ENCODE peak calls at places on chromosomes 11 and 22, in eight cellular contexts. V, K, D, Z, G, B, W and M are unnamed samples.

GRCh38 chr22:35970601-35971417 is 57.8 kb downstream of the RBFOX2 start:
- DNase-seq in V (no peak), K (no peak), D (no peak), Z (no peak), G (no peak), B (no peak), W (no peak), M (no peak)

GRCh38 chr11:63445720-63446119 is 45.2 kb downstream of the PLAAT5 start:
- DNase-seq in V (no peak), K (peak), D (no peak), Z (no peak), G (no peak), B (no peak), W (no peak), M (no peak)

GRCh38 chr11:12915093-12915492 is 94.0 kb upstream of the RASSF10 start:
- DNase-seq in V (no peak), K (no peak), D (no peak), Z (no peak), G (no peak), B (no peak), W (no peak), M (no peak)

GRCh38 chr22:32880906-32881596 is 79.5 kb downstream of the TIMP3 start:
- DNase-seq in V (no peak), K (peak), D (peak), Z (no peak), G (no peak), B (peak), W (no peak), M (no peak)

GRCh38 chr22:49971232-49972162 is 10.9 kb downstream of the PIM3 start:
- DNase-seq in V (peak), K (no peak), D (peak), Z (peak), G (no peak), B (peak), W (no peak), M (no peak)

GRCh38 chr11:85809881-85810280 is 1.1 kb downstream of the SYTL2 start:
- DNase-seq in V (peak), K (no peak), D (no peak), Z (no peak), G (no peak), B (peak), W (peak), M (no peak)

GRCh38 chr11:13338437-13339069 is 61.0 kb downstream of the BMAL1 start:
- DNase-seq in V (no peak), K (peak), D (peak), Z (peak), G (no peak), B (no peak), W (no peak), M (no peak)

GRCh38 chr11:47464479-47464878 is 15.5 kb upstream of the RAPSN start:
- DNase-seq in V (peak), K (peak), D (no peak), Z (no peak), G (no peak), B (no peak), W (no peak), M (no peak)

GRCh38 chr11:74272276-74272675 is 39.2 kb downstream of the P4HA3 start:
- DNase-seq in V (no peak), K (no peak), D (no peak), Z (no peak), G (no peak), B (no peak), W (no peak), M (no peak)

GRCh38 chr22:46043816-46044717 is 67.1 kb upstream of the WNT7B start:
- DNase-seq in V (peak), K (no peak), D (no peak), Z (no peak), G (no peak), B (no peak), W (no peak), M (no peak)

GRCh38 chr11:61281581-61282250 is 13.4 kb downstream of the VWCE start:
- DNase-seq in V (peak), K (no peak), D (peak), Z (peak), G (peak), B (peak), W (no peak), M (no peak)

GRCh38 chr11:111922803-111923202 is 4.1 kb downstream of the C11orf52 start:
- DNase-seq in V (no peak), K (peak), D (no peak), Z (no peak), G (no peak), B (no peak), W (peak), M (no peak)

GRCh38 chr11:29996016-29996415 is 20.8 kb downstream of the KCNA4 start:
- DNase-seq in V (no peak), K (no peak), D (no peak), Z (no peak), G (no peak), B (no peak), W (no peak), M (no peak)

GRCh38 chr22:49923445-49923844 is 5.0 kb downstream of the CRELD2 start:
- DNase-seq in V (no peak), K (peak), D (no peak), Z (no peak), G (no peak), B (no peak), W (no peak), M (no peak)

GRCh38 chr11:92854162-92854561 is 115.3 kb upstream of the MTNR1B start:
- DNase-seq in V (no peak), K (no peak), D (no peak), Z (no peak), G (no peak), B (no peak), W (no peak), M (no peak)

GRCh38 chr22:32876516-32876915 is 75.0 kb downstream of the TIMP3 start:
- DNase-seq in V (no peak), K (no peak), D (no peak), Z (no peak), G (no peak), B (no peak), W (no peak), M (no peak)

GRCh38 chr11:134754196-134754822 is 342.3 kb upstream of the B3GAT1 start:
- DNase-seq in V (no peak), K (no peak), D (no peak), Z (no peak), G (no peak), B (no peak), W (no peak), M (no peak)

GRCh38 chr11:28539239-28540025 is 431.2 kb downstream of the METTL15 start:
- DNase-seq in V (no peak), K (peak), D (no peak), Z (no peak), G (no peak), B (no peak), W (no peak), M (no peak)

GRCh38 chr22:48239461-48240164 is 1477.2 kb downstream of the TBC1D22A start:
- DNase-seq in V (no peak), K (no peak), D (no peak), Z (no peak), G (no peak), B (no peak), W (no peak), M (no peak)

GRCh38 chr11:127474735-127475134 is 474.2 kb upstream of the KIRREL3 start:
- DNase-seq in V (no peak), K (no peak), D (no peak), Z (no peak), G (no peak), B (no peak), W (no peak), M (no peak)

GRCh38 chr11:67265633-67266423 is 445 bp upstream of the GRK2 start:
- DNase-seq in V (peak), K (peak), D (no peak), Z (peak), G (no peak), B (peak), W (peak), M (no peak)

GRCh38 chr11:117295438-117296137 is 4.4 kb downstream of the BACE1-AS start:
- DNase-seq in V (no peak), K (no peak), D (no peak), Z (no peak), G (no peak), B (no peak), W (no peak), M (no peak)

DNA sequence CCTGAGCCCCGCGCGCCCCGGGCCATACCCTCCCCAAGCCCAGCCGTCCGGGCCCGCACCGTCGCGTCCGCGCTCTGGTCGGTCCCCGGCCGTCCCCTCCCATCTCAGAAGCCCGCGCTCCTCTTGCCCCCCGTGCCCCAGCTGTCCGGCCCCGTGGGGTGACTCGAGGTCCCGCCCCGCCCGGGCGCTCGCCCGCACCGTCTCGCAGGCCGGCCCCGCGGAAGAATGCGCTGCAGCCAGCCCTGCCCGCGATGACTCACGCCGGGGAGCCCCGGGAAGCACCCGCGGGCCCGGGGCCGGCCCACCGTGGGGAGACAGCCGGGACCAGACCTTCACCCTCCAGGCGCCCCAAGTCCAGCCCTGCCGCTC is 275 bp upstream of the PHLDA2 start:
- DNase-seq in V (peak), K (peak), D (peak), Z (peak), G (no peak), B (peak), W (no peak), M (no peak)
- TF ChIP-seq USF2 in V (no peak), K (no peak), D (no peak), Z (no peak), G (no peak), B (no peak), W (no peak), M (no peak)

GRCh38 chr11:66144000-66144678 is 74.1 kb downstream of the PACS1 start:
- DNase-seq in V (no peak), K (no peak), D (no peak), Z (no peak), G (no peak), B (no peak), W (no peak), M (no peak)

GRCh38 chr11:66142370-66143263 is 72.5 kb downstream of the PACS1 start:
- DNase-seq in V (no peak), K (peak), D (no peak), Z (peak), G (no peak), B (no peak), W (peak), M (no peak)

GRCh38 chr11:66146940-66147339 is 76.9 kb downstream of the PACS1 start:
- DNase-seq in V (no peak), K (no peak), D (no peak), Z (no peak), G (no peak), B (no peak), W (no peak), M (no peak)

GRCh38 chr11:66139817-66140216 is 69.7 kb downstream of the PACS1 start:
- DNase-seq in V (no peak), K (no peak), D (no peak), Z (no peak), G (no peak), B (no peak), W (no peak), M (no peak)

DNA sequence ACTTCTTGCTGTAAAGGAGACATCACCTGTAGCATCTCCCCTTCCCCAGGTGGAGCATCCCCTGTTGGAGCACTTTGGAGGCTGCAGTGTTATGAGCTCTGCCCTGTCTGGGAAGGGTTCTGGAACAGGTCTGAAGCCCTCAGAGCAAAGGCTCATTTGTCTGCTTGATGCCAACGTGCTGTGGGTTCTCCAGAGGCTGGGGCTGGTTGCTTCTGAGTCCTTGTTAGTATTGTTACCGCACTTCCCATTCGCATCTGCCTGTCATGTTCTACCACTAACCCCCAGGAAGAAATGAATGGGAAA is 73.1 kb downstream of the PACS1 start:
- DNase-seq in V (no peak), K (no peak), D (no peak), Z (no peak), G (no peak), B (no peak), W (no peak), M (no peak)
- TF ChIP-seq USF2 in V (no peak), K (no peak), D (no peak), Z (no peak), G (no peak), B (no peak), W (no peak), M (no peak)

GRCh38 chr11:58921778-58922390 is 17.4 kb upstream of the GLYATL1 start:
- DNase-seq in V (no peak), K (no peak), D (no peak), Z (no peak), G (no peak), B (no peak), W (no peak), M (no peak)

GRCh38 chr11:58922475-58922874 is 16.8 kb upstream of the GLYATL1 start:
- DNase-seq in V (no peak), K (no peak), D (no peak), Z (no peak), G (no peak), B (no peak), W (no peak), M (no peak)

GRCh38 chr11:58926251-58926650 is 13.0 kb upstream of the GLYATL1 start:
- DNase-seq in V (no peak), K (peak), D (no peak), Z (no peak), G (no peak), B (no peak), W (peak), M (no peak)

GRCh38 chr11:58923300-58923788 is 15.9 kb upstream of the GLYATL1 start:
- DNase-seq in V (peak), K (peak), D (peak), Z (no peak), G (no peak), B (peak), W (peak), M (no peak)

GRCh38 chr11:58924230-58924629 is 15.1 kb upstream of the GLYATL1 start:
- DNase-seq in V (no peak), K (no peak), D (no peak), Z (no peak), G (no peak), B (no peak), W (no peak), M (no peak)
- TF ChIP-seq USF2 in V (no peak), K (no peak), D (no peak), Z (no peak), G (no peak), B (no peak), W (no peak), M (no peak)

GRCh38 chr11:124602751-124603150 is 8.5 kb upstream of the PANX3 start:
- DNase-seq in V (no peak), K (no peak), D (no peak), Z (no peak), G (no peak), B (no peak), W (no peak), M (no peak)
- TF ChIP-seq USF2 in V (no peak), K (no peak), D (no peak), Z (no peak), G (no peak), B (no peak), W (no peak), M (no peak)

GRCh38 chr11:129252621-129253020 is 60.5 kb upstream of the ARHGAP32 start:
- DNase-seq in V (no peak), K (no peak), D (no peak), Z (no peak), G (peak), B (no peak), W (no peak), M (no peak)
- TF ChIP-seq USF2 in V (no peak), K (no peak), D (no peak), Z (no peak), G (no peak), B (no peak), W (no peak), M (no peak)

DNA sequence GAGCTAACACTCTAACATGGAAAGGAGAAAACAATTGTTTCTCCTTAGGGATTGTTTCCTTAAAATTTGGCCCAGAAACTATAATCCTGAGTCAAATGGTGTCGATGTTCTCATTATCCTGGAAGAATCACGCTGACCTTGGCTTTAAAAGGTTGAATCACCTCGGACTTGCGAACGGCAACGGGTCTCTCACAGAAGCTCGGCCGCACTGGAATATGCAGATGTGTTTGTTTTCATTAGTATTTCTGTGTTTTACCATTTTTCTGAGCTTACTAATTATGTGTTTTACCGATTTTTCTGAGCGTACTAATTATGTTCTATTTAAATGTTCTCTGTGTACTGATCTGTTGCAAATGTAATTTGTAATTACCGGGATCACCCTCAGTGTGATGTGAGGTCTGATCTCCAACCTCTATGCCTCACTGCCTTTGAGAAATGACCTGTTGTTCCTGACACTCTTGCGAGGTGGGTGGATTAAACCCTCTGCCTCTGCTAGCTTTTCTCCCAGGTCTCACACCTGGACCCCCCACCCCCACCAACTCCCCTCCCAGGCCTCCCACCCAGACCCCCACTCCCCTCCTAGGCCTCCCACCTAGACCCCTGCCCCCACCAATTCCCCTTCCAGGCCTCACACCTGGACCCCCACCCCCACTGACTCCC is 38.3 kb upstream of the BRSK2 start:
- DNase-seq in V (no peak), K (no peak), D (peak), Z (no peak), G (no peak), B (peak), W (peak), M (no peak)
- TF ChIP-seq USF2 in V (no peak), K (no peak), D (no peak), Z (no peak), G (no peak), B (no peak), W (no peak), M (no peak)

GRCh38 chr11:95247883-95248282 is 16.9 kb upstream of the SESN3 start:
- DNase-seq in V (no peak), K (no peak), D (no peak), Z (no peak), G (no peak), B (no peak), W (no peak), M (no peak)
- TF ChIP-seq USF2 in V (no peak), K (no peak), D (no peak), Z (no peak), G (no peak), B (no peak), W (no peak), M (no peak)

GRCh38 chr11:43515090-43515489 is 156.4 kb downstream of the TTC17 start:
- DNase-seq in V (peak), K (no peak), D (peak), Z (no peak), G (no peak), B (peak), W (peak), M (no peak)
- TF ChIP-seq USF2 in V (peak), K (no peak), D (no peak), Z (no peak), G (no peak), B (no peak), W (no peak), M (no peak)

GRCh38 chr11:115677190-115677589 is 173.0 kb upstream of the CADM1 start:
- DNase-seq in V (no peak), K (no peak), D (no peak), Z (no peak), G (no peak), B (no peak), W (no peak), M (no peak)

GRCh38 chr11:115676206-115676605 is 172.0 kb upstream of the CADM1 start:
- DNase-seq in V (no peak), K (no peak), D (no peak), Z (no peak), G (no peak), B (no peak), W (no peak), M (no peak)

GRCh38 chr11:115674831-115675230 is 170.6 kb upstream of the CADM1 start:
- DNase-seq in V (no peak), K (no peak), D (no peak), Z (no peak), G (no peak), B (no peak), W (no peak), M (no peak)

GRCh38 chr11:115678942-115679341 is 174.7 kb upstream of the CADM1 start:
- DNase-seq in V (peak), K (no peak), D (no peak), Z (peak), G (no peak), B (no peak), W (peak), M (no peak)

DNA sequence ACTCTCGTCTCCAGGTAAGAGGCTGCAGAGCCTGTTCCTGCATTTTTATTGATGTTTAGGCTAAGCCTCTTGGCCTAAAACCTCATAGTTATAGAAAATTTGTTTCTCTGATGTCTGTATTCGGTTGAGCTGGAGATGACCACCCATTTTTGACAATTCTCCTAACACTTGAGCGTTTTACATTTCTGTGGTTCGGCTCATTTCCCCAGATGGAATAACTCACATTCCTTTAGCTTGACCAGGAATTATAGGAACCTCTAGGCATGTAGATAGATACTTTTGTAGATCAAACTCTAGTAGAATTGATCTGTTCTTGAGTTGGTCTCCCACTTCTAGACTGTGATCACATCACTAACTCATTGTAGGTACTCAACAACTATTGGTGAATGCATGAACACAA is 172.6 kb upstream of the CADM1 start:
- DNase-seq in V (no peak), K (peak), D (no peak), Z (no peak), G (no peak), B (no peak), W (no peak), M (no peak)
- TF ChIP-seq USF2 in V (no peak), K (no peak), D (no peak), Z (no peak), G (no peak), B (no peak), W (no peak), M (no peak)